ENCODE peak calls at places on chromosomes 1 and 21, in six cellular contexts. Y is suprapubic skin, Q is heart right ventricle, S is HCT116, H is adrenal gland, V is GM23338. D is an unnamed sample.
A peak's percentile ranks its signal among the peaks of the same experiment; 100 is the strongest.

GRCh38 chr1:159786465-159786864 is 5.7 kb downstream of the DUSP23 start:
- DNase-seq in S (no peak), V (no peak), Q (no peak), H (no peak), Y (no peak), D (no peak)

GRCh38 chr1:156933136-156933535 is 12.7 kb downstream of the LRRC71 start:
- DNase-seq in H (no peak), S (no peak), Y (no peak), Q (no peak), V (no peak), D (no peak)

GRCh38 chr1:117757668-117758067 is 151.8 kb downstream of the TENT5C start:
- DNase-seq in S (no peak), Y (no peak), Q (no peak), V (no peak), H (no peak), D (peak; percentile 1)

GRCh38 chr21:44919111-44919912 is 1.4 kb downstream of the ITGB2 start:
- DNase-seq in H (no peak), S (no peak), Q (no peak), V (no peak), Y (no peak), D (no peak)

GRCh38 chr21:42218836-42219605 is at the start of gene ABCG1:
- DNase-seq in H (peak; percentile 80), Y (peak; percentile 74), V (peak; percentile 87), S (no peak), Q (no peak), D (peak; percentile 6)

GRCh38 chr1:167401260-167401873 is 117.0 kb downstream of the CD247 start:
- DNase-seq in S (peak; percentile 36), V (peak; percentile 73), Q (peak; percentile 27), Y (no peak), H (peak; percentile 51), D (peak; percentile 50)

GRCh38 chr1:215290018-215290417 is 207.5 kb downstream of the KCNK2 start:
- DNase-seq in V (no peak), Y (no peak), S (no peak), Q (no peak), H (no peak), D (peak; percentile 42)

GRCh38 chr1:33724348-33724747 is 139.5 kb upstream of the HMGB4 start:
- DNase-seq in S (no peak), Q (no peak), H (no peak), Y (no peak), V (peak; percentile 43), D (no peak)

GRCh38 chr1:212667223-212668139 is 32.2 kb downstream of the BATF3 start:
- DNase-seq in H (no peak), Y (peak; percentile 82), S (peak; percentile 10), V (peak; percentile 39), Q (peak; percentile 63), D (peak; percentile 96)

GRCh38 chr21:29849735-29850176 is 90.0 kb downstream of the GRIK1 start:
- DNase-seq in Q (peak; percentile 39), H (peak; percentile 47), S (no peak), Y (no peak), V (peak; percentile 85), D (peak; percentile 82)

GRCh38 chr1:164772635-164773034 is 213.7 kb downstream of the PBX1 start:
- DNase-seq in S (peak; percentile 75), Y (no peak), Q (peak; percentile 55), H (peak; percentile 80), V (no peak), D (peak; percentile 89)

GRCh38 chr21:39961251-39961650 is 94.0 kb downstream of the PCP4 start:
- DNase-seq in Y (no peak), Q (no peak), V (no peak), S (no peak), H (no peak), D (peak; percentile 25)

GRCh38 chr1:30106125-30106524 is 617.3 kb downstream of the MATN1 start:
- DNase-seq in H (no peak), Q (no peak), Y (no peak), S (no peak), V (peak; percentile 86), D (peak; percentile 39)

GRCh38 chr1:192521734-192522133 is 53.8 kb upstream of the RGS1 start:
- DNase-seq in V (no peak), S (no peak), H (no peak), Q (no peak), Y (no peak), D (no peak)

GRCh38 chr1:121587777-121588176 is 403.0 kb downstream of the SRGAP2C start:
- DNase-seq in H (no peak), Y (no peak), Q (no peak), V (no peak), S (no peak), D (no peak)

GRCh38 chr1:47416319-47417128 is 439 bp downstream of the FOXE3 start:
- DNase-seq in S (no peak), Y (no peak), V (peak; percentile 58), H (no peak), Q (no peak), D (peak; percentile 34)

GRCh38 chr1:228445867-228446584 is 29.4 kb upstream of the TRIM17 start:
- DNase-seq in Q (peak; percentile 42), V (peak; percentile 80), S (no peak), Y (no peak), H (peak; percentile 31), D (peak; percentile 48)

GRCh38 chr1:214584805-214585766 is 17.9 kb upstream of the CENPF start:
- DNase-seq in H (no peak), V (peak; percentile 71), S (peak; percentile 40), Y (no peak), Q (no peak), D (peak; percentile 82)

GRCh38 chr1:161166669-161167548 is 683 bp downstream of the PPOX start:
- DNase-seq in S (no peak), Y (peak; percentile 78), H (no peak), Q (no peak), V (peak; percentile 67), D (peak; percentile 33)

GRCh38 chr1:226002667-226003501 is 3.7 kb upstream of the SDE2 start:
- DNase-seq in Y (peak; percentile 92), H (peak; percentile 38), Q (peak; percentile 75), S (peak; percentile 46), V (peak; percentile 97), D (no peak)

GRCh38 chr1:200281451-200281850 is 128.4 kb downstream of the ZNF281 start:
- DNase-seq in V (no peak), Y (no peak), H (no peak), S (no peak), Q (no peak), D (no peak)

GRCh38 chr1:200279810-200280411 is 129.9 kb downstream of the ZNF281 start:
- DNase-seq in Y (no peak), V (peak; percentile 92), Q (peak; percentile 16), H (peak; percentile 31), S (peak; percentile 55), D (peak; percentile 77)

GRCh38 chr1:200288226-200288625 is 121.6 kb downstream of the ZNF281 start:
- DNase-seq in V (no peak), H (no peak), Y (no peak), S (no peak), Q (no peak), D (no peak)

GRCh38 chr1:200282497-200283122 is 127.2 kb downstream of the ZNF281 start:
- DNase-seq in V (no peak), S (no peak), Q (no peak), H (no peak), Y (no peak), D (no peak)
- H3K4me1 ChIP-seq in V (peaks cover 4% of the 10 kb centered on the region), S (no peaks in the 10 kb centered on the region), Q (no peaks in the 10 kb centered on the region), H (no peaks in the 10 kb centered on the region), Y (no peaks in the 10 kb centered on the region), D (no peaks in the 10 kb centered on the region)

DNA sequence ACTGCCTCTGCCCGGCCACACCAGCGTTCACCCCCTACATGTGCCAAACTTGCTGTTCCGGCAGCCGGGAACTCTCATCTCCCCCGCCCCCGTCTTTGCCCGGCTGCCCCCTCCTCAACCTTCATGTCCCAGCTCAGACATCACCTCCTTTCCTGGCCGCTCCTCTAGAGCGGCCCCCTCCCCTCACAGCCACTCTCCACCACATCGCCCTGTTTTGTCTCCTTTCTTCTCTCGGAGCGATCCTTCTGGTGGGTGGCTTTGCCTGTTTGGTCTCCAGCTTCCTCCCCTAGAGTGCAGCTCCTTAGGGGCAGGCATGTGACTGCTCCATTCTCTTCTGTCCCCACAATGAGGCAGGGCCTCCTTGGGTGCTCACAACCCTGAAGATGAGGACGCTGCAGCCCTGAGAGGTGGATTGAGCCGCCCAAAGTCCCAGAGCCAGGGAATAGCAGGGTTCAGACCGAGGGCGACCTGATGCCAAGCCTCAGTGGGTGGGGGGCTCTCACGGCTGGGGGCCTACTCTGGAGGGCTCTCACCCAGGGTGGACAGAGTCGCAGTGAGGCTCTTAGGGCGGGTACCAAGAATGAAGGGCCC is 44.9 kb upstream of the ECE1 start:
- DNase-seq in Y (no peak), H (no peak), S (no peak), Q (no peak), V (peak; percentile 60), D (no peak)
- H3K4me1 ChIP-seq in Y (peaks cover 97% of the 10 kb centered on the region), H (peaks cover 97% of the 10 kb centered on the region), S (peaks cover 72% of the 10 kb centered on the region), Q (peaks cover 74% of the 10 kb centered on the region), V (peaks cover 33% of the 10 kb centered on the region), D (peaks cover 75% of the 10 kb centered on the region)

DNA sequence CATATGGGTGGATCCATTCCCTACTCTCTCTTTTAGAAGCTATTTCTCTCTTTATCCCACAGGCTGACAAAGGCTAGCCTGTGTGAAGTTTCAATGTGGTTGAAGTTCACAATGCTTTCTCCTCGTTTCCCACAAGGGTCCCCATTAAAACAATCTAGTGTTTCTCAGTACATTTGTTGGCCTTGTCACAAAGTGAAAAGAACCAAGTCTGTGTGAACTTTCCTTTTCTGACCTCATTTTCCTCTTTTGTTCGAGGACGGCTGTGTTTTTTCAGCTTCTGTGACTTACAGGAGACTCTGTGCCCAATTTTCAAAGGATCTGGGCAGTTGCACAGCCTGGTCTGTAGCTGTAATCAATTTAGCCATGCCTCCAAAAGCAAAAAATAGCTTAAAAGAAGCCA is 119.4 kb upstream of the ADAR start:
- DNase-seq in Y (no peak), H (no peak), V (no peak), Q (no peak), S (no peak), D (no peak)
- H3K4me1 ChIP-seq in Y (peaks cover 18% of the 10 kb centered on the region), H (peaks cover 28% of the 10 kb centered on the region), V (peaks cover 16% of the 10 kb centered on the region), Q (peaks cover 38% of the 10 kb centered on the region), S (peaks cover 19% of the 10 kb centered on the region), D (peaks cover 34% of the 10 kb centered on the region)

DNA sequence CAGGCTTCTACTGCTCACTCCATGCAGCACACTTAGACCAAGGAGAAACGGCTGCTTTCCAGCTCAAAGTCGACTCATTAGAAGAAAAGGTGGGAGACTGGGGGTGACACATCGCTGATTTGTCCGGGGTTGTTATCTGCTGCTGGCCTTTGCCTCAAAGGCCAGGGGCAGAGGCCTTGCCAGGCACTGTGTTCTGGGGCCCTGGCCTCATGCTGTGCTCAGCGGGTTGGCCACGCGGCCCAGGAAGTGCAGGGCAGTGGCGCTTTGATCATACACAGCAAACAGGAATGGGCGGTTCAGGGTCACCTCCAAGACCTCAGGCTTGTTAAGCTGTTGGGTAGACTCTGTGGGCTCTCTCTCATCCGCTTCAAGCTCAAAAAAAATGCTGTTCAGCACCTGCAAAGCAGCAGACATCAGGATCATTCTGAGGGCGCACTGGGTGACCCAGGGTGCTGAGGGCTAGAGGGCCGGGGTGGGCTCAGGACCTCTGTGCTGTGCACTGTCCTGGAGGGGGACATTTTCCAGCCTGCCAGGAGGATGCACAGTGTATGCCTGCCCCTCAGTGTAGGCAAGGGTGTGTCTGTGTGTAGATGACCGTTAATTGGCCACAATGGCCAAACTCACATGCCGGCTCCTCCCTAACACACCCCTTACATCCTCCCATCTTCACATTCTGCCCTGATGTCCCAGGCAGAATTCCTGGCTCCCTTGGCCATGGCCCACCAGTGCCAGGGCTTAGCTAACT is 10.8 kb downstream of the AGT start:
- DNase-seq in V (no peak), S (no peak), H (no peak), Y (no peak), Q (no peak), D (no peak)
- H3K4me1 ChIP-seq in V (no peaks in the 10 kb centered on the region), S (peaks cover 14% of the 10 kb centered on the region), H (no peaks in the 10 kb centered on the region), Y (peaks cover under 1% of the 10 kb centered on the region), Q (no peaks in the 10 kb centered on the region), D (peaks cover 1% of the 10 kb centered on the region)